ENCODE peak calls at places on chromosomes 1 and 21, in four cellular contexts. M is H4, A is NCI-H748 treated with DMSO at 0.1 percent for 48 hours, P is T-helper 17 cell. X is an unnamed sample.

GRCh38 chr1:8955367-8955766 is 9.7 kb downstream of the CA6 start:
- DNase-seq in M (no peak), A (no peak), P (no peak), X (no peak)

GRCh38 chr1:90708826-90709225 is 8.3 kb downstream of the BARHL2 start:
- DNase-seq in M (no peak), P (no peak), A (no peak), X (no peak)

GRCh38 chr1:206686486-206687249 is 2.0 kb downstream of the MAPKAPK2 start:
- DNase-seq in A (no peak), M (no peak), P (no peak), X (no peak)

GRCh38 chr1:27488523-27489138 is 1.3 kb downstream of the WASF2 start:
- DNase-seq in A (no peak), P (no peak), M (no peak), X (no peak)

GRCh38 chr21:14591882-14592281 is 45.8 kb upstream of the SAMSN1 start:
- DNase-seq in A (no peak), P (no peak), M (no peak), X (no peak)

GRCh38 chr1:12124693-12125421 is 41.9 kb upstream of the TNFRSF1B start:
- DNase-seq in P (peak), M (peak), A (no peak), X (peak)

GRCh38 chr1:203663294-203663693 is 36.7 kb downstream of the ATP2B4 start:
- DNase-seq in A (no peak), M (peak), P (no peak), X (peak)

GRCh38 chr1:158121604-158122254 is 59.0 kb upstream of the CD1D start:
- DNase-seq in A (peak), P (no peak), M (peak), X (no peak)

GRCh38 chr1:199204231-199204630 is 565.4 kb downstream of the PTPRC start:
- DNase-seq in M (no peak), P (no peak), A (peak), X (no peak)

GRCh38 chr1:234866007-234866866 is 256.3 kb upstream of the IRF2BP2 start:
- DNase-seq in M (peak), A (no peak), P (no peak), X (peak)

GRCh38 chr1:36284061-36284460 is 22.1 kb upstream of the SH3D21 start:
- DNase-seq in A (no peak), M (no peak), P (no peak), X (no peak)

GRCh38 chr21:32370971-32371766 is 21.6 kb downstream of the URB1 start:
- DNase-seq in A (no peak), M (no peak), P (no peak), X (no peak)

GRCh38 chr1:55067022-55067781 is 27.9 kb downstream of the PCSK9 start:
- DNase-seq in P (no peak), A (no peak), M (peak), X (no peak)

GRCh38 chr1:168121314-168122029 is 15.3 kb downstream of the GPR161 start:
- DNase-seq in P (no peak), M (no peak), A (no peak), X (no peak)

GRCh38 chr1:226529891-226530290 is 18.7 kb upstream of the STUM start:
- DNase-seq in P (no peak), A (no peak), M (no peak), X (no peak)

GRCh38 chr1:226972931-226973330 is 32.8 kb downstream of the COQ8A start:
- DNase-seq in P (no peak), M (no peak), A (no peak), X (no peak)

X was measured in SJSA1.